ENCODE peak calls at places on chromosomes 11 and 22, in six cellular contexts. D is spleen, M is NB4, O is tibial nerve, I is stomach, B is transverse colon. N is an unnamed sample.

GRCh38 chr11:111571829-111572501 is 30.3 kb upstream of the SIK2 start:
- DNase-seq in D (no peak), M (no peak), O (no peak), I (no peak), B (no peak), N (no peak)

GRCh38 chr11:23856654-23857053 is 640.2 kb upstream of the LUZP2 start:
- DNase-seq in D (no peak), M (peak; percentile 8), O (no peak), I (no peak), B (no peak), N (no peak)

GRCh38 chr11:61701298-61701993 is 21.3 kb downstream of the DAGLA start:
- DNase-seq in D (no peak), M (peak; percentile 86), O (no peak), I (no peak), B (peak; percentile 48), N (no peak)

GRCh38 chr22:30890689-30891442 is 77.7 kb downstream of the MORC2 start:
- DNase-seq in D (peak; percentile 74), M (peak; percentile 31), O (no peak), I (peak; percentile 57), B (peak; percentile 41), N (peak; percentile 28)

GRCh38 chr11:116637766-116638165 is 135.0 kb downstream of the BUD13 start:
- DNase-seq in D (no peak), M (no peak), O (no peak), I (no peak), B (no peak), N (no peak)

GRCh38 chr22:30744224-30744623 is 49.5 kb downstream of the OSBP2 start:
- DNase-seq in D (no peak), M (no peak), O (no peak), I (no peak), B (no peak), N (no peak)

GRCh38 chr11:118914178-118914918 is 11.4 kb downstream of the BCL9L start:
- DNase-seq in D (peak; percentile 95), M (peak; percentile 43), O (no peak), I (no peak), B (peak; percentile 65), N (peak; percentile 71)

GRCh38 chr11:87819141-87819540 is 356.1 kb downstream of the RAB38 start:
- DNase-seq in D (no peak), M (no peak), O (no peak), I (no peak), B (no peak), N (no peak)

GRCh38 chr22:46072030-46072881 is 78.1 kb upstream of the PPARA start:
- DNase-seq in D (peak; percentile 90), M (peak; percentile 74), O (peak; percentile 44), I (peak; percentile 82), B (peak; percentile 84), N (peak; percentile 86)

GRCh38 chr22:46070215-46070721 is 80.1 kb upstream of the PPARA start:
- DNase-seq in D (peak; percentile 92), M (peak; percentile 75), O (peak; percentile 77), I (peak; percentile 75), B (peak; percentile 74), N (peak; percentile 90)

GRCh38 chr22:46072981-46073682 is 77.2 kb upstream of the PPARA start:
- DNase-seq in D (peak; percentile 39), M (peak; percentile 21), O (peak; percentile 9), I (peak; percentile 22), B (peak; percentile 7), N (no peak)

GRCh38 chr22:46070722-46071450 is 79.4 kb upstream of the PPARA start:
- DNase-seq in D (peak; percentile 88), M (peak; percentile 77), O (peak; percentile 56), I (peak; percentile 71), B (peak; percentile 68), N (peak; percentile 76)

DNA sequence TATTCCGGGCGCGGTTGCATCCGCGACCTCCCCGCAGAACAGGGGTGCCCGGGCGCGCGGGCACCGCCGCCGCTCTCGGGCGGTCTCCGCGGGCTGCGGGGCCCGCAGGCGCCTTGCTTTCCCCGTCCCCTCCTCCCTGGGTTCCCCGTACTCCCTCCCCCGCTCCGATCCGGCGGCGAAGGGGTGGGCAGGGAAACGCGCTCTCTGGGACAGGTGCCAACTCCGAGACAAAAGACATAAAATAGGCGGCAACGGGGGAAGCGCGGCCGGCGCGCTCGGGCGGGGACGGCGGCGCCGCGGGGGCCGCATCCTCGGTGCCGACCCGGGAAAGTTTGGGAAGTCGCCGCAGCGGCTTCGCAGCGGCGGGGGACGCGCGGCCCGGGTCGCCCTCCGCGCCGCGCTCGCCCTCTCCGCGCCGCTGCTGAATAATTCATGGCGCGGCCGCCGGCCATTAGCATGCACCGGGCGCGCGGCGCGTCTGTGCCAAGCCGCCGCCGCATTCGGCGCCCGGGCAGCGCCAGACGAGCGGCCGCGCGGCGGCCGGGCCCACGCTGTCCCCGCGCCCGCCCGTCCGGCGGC is 78.8 kb upstream of the PPARA start:
- DNase-seq in D (peak; percentile 92), M (peak; percentile 85), O (peak; percentile 93), I (peak; percentile 91), B (peak; percentile 89), N (peak; percentile 96)
- TF ChIP-seq POLR2A in D (no peak), M (peak; percentile 33), O (peak; percentile 66), I (no peak), B (no peak), N (peak; percentile 73)

DNA sequence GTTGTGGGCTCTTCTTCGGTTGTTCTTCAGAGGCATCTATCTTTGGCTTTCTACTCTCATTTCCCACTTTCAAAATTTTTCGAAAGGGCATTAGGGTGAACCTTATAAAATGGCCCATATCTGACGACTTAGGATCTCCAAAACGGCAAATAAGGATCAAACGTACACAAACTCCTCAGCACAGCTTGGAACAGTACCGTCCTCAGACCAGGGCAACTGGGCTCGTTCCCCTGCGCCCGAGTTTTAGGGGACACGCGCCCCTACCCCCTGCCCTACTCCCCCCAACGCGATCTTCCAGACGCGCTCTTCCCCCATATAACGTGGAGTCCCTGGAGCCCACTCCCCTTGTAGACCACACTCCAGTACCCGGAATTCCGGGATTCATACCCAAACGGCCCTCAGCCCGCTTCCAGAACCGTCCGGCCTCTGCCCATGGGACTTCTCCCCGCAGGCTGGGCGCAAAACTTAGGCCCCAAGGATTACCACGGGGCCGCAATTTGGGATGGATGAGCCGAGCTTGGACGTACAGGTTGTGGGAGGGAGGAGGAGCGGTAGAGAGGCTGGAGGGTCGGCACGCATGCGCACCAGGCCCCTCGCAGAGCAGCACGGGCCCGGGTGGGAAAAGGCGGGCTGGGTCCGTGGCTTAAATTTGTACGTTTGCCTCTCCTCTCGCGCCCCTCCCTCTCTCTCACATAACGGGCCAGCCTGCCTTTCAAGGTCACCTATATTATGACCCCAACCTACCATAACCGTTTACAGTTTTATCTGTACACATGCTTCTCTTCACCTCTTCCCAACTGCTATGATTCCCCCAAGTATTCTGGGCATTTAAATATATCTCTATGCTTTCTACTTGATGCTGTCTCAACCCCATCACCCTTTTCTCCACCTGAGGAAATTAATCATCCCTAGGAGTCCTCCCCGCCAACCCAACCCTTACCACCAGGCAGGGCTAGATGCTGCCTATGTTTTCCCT is 3.4 kb downstream of the CCDC89 start:
- DNase-seq in D (peak; percentile 85), M (no peak), O (peak; percentile 33), I (peak; percentile 35), B (peak; percentile 55), N (peak; percentile 86)
- TF ChIP-seq POLR2A in D (no peak), M (no peak), O (no peak), I (no peak), B (peak; percentile 27), N (no peak)

GRCh38 chr11:8686325-8686724 is 3.7 kb downstream of the RPL27A start:
- DNase-seq in D (no peak), M (no peak), O (no peak), I (no peak), B (no peak), N (no peak)

GRCh38 chr11:8685820-8686219 is 3.2 kb downstream of the RPL27A start:
- DNase-seq in D (no peak), M (no peak), O (no peak), I (no peak), B (no peak), N (no peak)

GRCh38 chr11:8690374-8691342 is 8.1 kb downstream of the RPL27A start:
- DNase-seq in D (no peak), M (no peak), O (no peak), I (no peak), B (no peak), N (no peak)

GRCh38 chr11:8689726-8690255 is 7.2 kb downstream of the RPL27A start:
- DNase-seq in D (peak; percentile 48), M (no peak), O (no peak), I (no peak), B (no peak), N (no peak)

DNA sequence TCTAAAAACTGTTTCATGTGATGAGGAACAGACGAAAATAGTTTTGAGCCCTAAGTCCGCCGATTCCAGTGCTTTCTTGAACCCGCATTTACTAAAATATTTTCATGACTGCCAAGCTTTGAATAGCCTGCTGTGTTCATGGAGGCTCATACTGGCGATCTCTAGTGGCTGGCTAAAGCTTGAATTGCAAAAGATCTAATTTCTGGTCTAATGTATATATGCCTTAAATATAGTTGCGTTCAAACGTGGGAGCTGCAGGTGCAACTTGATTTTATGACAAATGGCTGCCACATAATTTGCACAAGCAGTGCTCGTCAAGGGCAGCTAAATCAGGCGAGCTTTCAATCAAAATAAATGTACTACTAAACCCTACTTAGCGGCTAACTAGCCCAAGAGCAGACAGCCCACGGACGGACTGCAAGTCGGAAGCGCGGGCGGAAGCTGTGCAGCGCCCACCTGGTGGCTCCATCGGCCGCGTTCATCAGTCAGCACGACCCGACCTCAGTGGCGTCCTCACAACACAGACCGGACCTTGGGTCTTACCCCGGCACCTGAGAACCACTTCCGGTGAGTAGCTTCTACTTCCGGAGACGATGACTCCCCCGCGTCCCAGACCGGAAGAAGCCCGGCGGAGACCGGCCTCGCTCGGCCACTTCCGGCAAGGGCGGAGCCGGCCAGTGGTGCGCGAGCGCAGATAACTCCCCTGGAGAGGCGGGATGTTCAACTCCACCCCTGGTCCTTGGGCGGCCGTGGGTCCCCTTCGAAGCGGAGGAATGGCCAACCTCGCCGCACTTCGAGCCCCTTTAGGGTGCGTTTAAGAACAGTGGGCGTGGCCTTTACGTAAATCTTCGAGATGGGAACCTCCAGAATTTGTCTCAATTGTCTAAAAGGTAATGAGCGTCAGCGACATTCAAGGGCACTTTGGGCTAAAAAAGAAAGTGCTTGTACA is 6.1 kb downstream of the RPL27A start:
- DNase-seq in D (peak; percentile 99), M (peak; percentile 98), O (peak; percentile 88), I (peak; percentile 95), B (peak; percentile 96), N (peak; percentile 94)
- TF ChIP-seq POLR2A in D (no peak), M (peak; percentile 81), O (no peak), I (no peak), B (peak; percentile 92), N (peak; percentile 71)

GRCh38 chr11:73784734-73785133 is 2.9 kb upstream of the MRPL48 start:
- DNase-seq in D (no peak), M (no peak), O (no peak), I (no peak), B (no peak), N (no peak)

GRCh38 chr11:73781303-73781702 is 6.4 kb upstream of the MRPL48 start:
- DNase-seq in D (no peak), M (no peak), O (no peak), I (no peak), B (no peak), N (no peak)

GRCh38 chr11:73784080-73784634 is 3.5 kb upstream of the MRPL48 start:
- DNase-seq in D (no peak), M (no peak), O (no peak), I (no peak), B (no peak), N (no peak)

GRCh38 chr11:73783483-73784020 is 4.1 kb upstream of the MRPL48 start:
- DNase-seq in D (no peak), M (no peak), O (no peak), I (no peak), B (no peak), N (no peak)

DNA sequence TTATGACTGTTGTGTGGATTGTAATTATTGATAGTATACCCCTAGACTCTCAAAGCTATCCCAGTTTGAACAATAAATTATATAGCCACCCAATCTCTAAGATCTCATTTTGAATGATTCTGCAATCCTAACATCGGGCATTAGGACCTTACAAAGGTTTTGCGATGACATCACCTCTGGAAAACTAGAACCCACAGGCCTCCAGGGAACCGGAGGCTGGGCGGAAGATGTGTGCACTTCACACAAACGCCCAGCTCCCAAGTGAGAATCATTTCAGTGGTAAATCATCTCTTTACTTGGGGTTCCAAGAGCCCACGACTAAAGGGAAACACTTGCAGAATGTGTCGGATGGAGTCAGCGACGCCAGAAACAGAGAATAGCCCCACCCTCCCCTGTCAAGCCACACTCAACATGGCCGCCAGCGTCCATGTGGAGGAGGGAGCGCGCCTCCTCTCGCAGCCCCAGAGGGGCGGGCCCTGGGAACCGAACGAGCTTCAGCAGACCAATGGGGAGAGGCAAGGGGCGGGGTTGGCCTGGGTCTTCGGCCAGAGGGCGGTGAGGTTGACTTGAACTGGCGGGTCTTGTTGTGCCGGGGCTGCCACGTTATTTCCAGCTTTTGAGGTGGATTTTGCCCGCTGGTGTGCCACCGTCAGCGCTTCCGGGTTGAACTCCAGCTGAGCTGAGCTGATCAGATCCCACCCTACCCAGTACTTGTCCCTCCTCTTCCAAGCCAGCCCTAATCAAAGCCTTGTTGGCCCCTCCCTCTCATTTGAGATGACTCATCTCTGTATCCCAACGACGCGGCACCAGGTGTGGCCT is 8.4 kb upstream of the MRPL48 start:
- DNase-seq in D (peak; percentile 100), M (peak; percentile 100), O (peak; percentile 95), I (peak; percentile 98), B (peak; percentile 98), N (peak; percentile 98)
- TF ChIP-seq POLR2A in D (no peak), M (peak; percentile 70), O (no peak), I (no peak), B (peak; percentile 65), N (peak; percentile 61)

N was measured in heart left ventricle.